ENCODE peak calls at places on chromosomes 6 and 20, in nine cellular contexts. M, I, X, K, N, T, V, E and Y are unnamed samples.

GRCh38 chr6:36758516-36759176 is 61.0 kb downstream of the RAB44 start:
- DNase-seq in E (no peak), X (no peak), M (no peak), T (no peak), I (no peak), N (no peak), K (no peak), V (no peak), Y (no peak)

GRCh38 chr20:16530201-16530681 is 43.0 kb downstream of the KIF16B start:
- DNase-seq in K (no peak), T (no peak), V (no peak), I (no peak), N (peak; percentile 41), M (no peak), X (no peak), E (no peak), Y (no peak)

GRCh38 chr6:138971601-138972000 is 16.5 kb downstream of the REPS1 start:
- DNase-seq in V (no peak), N (no peak), I (no peak), X (no peak), M (no peak), T (no peak), K (peak; percentile 85), E (no peak), Y (no peak)

GRCh38 chr6:41494212-41495115 is 51.7 kb upstream of the FOXP4 start:
- DNase-seq in E (no peak), X (no peak), I (no peak), N (no peak), V (no peak), M (no peak), K (no peak), T (no peak), Y (no peak)

GRCh38 chr6:26553739-26554668 is 15.8 kb downstream of the HMGN4 start:
- DNase-seq in M (peak; percentile 94), E (peak; percentile 83), V (peak; percentile 52), N (peak; percentile 94), X (peak; percentile 89), I (peak; percentile 79), K (peak; percentile 73), T (peak; percentile 80), Y (peak; percentile 71)

GRCh38 chr20:33789109-33789857 is 21.9 kb upstream of the CHMP4B start:
- DNase-seq in I (peak; percentile 28), V (no peak), M (no peak), T (no peak), X (no peak), E (no peak), K (no peak), N (peak; percentile 54), Y (no peak)

GRCh38 chr6:32933661-32934085 is 7.2 kb downstream of the HLA-DMB start:
- DNase-seq in V (peak; percentile 59), I (peak; percentile 66), T (peak; percentile 86), M (peak; percentile 94), E (peak; percentile 67), X (peak; percentile 80), N (peak; percentile 81), K (peak; percentile 83), Y (peak; percentile 81)

GRCh38 chr20:36408219-36408618 is 102.1 kb downstream of the DLGAP4 start:
- DNase-seq in V (no peak), T (no peak), E (no peak), X (no peak), K (peak; percentile 22), N (no peak), I (no peak), M (peak; percentile 92), Y (no peak)

GRCh38 chr6:116513224-116513875 is 1.9 kb downstream of the CALHM5 start:
- DNase-seq in N (no peak), E (no peak), V (no peak), M (no peak), X (no peak), T (no peak), K (no peak), I (no peak), Y (no peak)

GRCh38 chr6:31368461-31368860 is 11.5 kb upstream of the HLA-B start:
- DNase-seq in E (no peak), N (no peak), I (no peak), M (no peak), K (no peak), V (no peak), X (no peak), T (no peak), Y (no peak)

GRCh38 chr6:105051941-105052471 is 95.1 kb downstream of the LIN28B start:
- DNase-seq in T (no peak), I (no peak), N (no peak), E (no peak), M (no peak), K (no peak), X (no peak), V (no peak), Y (no peak)

GRCh38 chr20:36093025-36093803 is 61.3 kb upstream of the EPB41L1 start:
- DNase-seq in T (peak; percentile 79), K (no peak), X (peak; percentile 46), M (peak; percentile 91), E (peak; percentile 34), I (peak; percentile 33), N (peak; percentile 30), V (peak; percentile 8), Y (peak; percentile 19)

GRCh38 chr20:40786336-40786735 is 97.3 kb upstream of the MAFB start:
- DNase-seq in X (no peak), M (peak; percentile 70), T (no peak), N (no peak), I (no peak), K (no peak), V (no peak), E (no peak), Y (no peak)

GRCh38 chr6:3398165-3398562 is 58.7 kb downstream of the SLC22A23 start:
- DNase-seq in V (no peak), K (no peak), X (no peak), T (no peak), N (no peak), M (no peak), I (peak; percentile 27), E (no peak), Y (no peak)

GRCh38 chr20:63809856-63810255 is 21.2 kb downstream of the ZBTB46 start:
- DNase-seq in M (no peak), N (no peak), K (no peak), E (no peak), X (no peak), V (no peak), T (no peak), I (no peak), Y (no peak)

GRCh38 chr6:56868687-56869086 is 86.2 kb upstream of the BEND6 start:
- DNase-seq in K (no peak), V (no peak), X (no peak), M (no peak), I (no peak), T (no peak), N (peak; percentile 31), E (no peak), Y (no peak)

GRCh38 chr6:169807699-169808607 is 56.5 kb downstream of the ERMARD start:
- DNase-seq in X (peak; percentile 14), I (no peak), M (peak; percentile 77), N (no peak), T (peak; percentile 40), K (no peak), V (no peak), E (no peak), Y (no peak)

GRCh38 chr6:125791151-125791819 is 525 bp downstream of the NCOA7 start:
- DNase-seq in K (peak; percentile 86), M (no peak), N (peak; percentile 51), T (peak; percentile 76), X (peak; percentile 68), V (no peak), I (peak; percentile 18), E (peak; percentile 65), Y (no peak)

GRCh38 chr6:167501831-167502385 is 177.0 kb downstream of the TTLL2 start:
- DNase-seq in T (no peak), I (no peak), K (no peak), E (no peak), M (no peak), X (no peak), V (no peak), N (no peak), Y (no peak)

GRCh38 chr6:35601331-35602132 is 87.2 kb downstream of the FKBP5 start:
- DNase-seq in N (peak; percentile 72), V (peak; percentile 55), E (peak; percentile 91), I (peak; percentile 62), X (peak; percentile 82), K (peak; percentile 88), M (no peak), T (peak; percentile 75), Y (peak; percentile 33)

GRCh38 chr6:44788387-44788981 is 401.0 kb downstream of the CDC5L start:
- DNase-seq in N (no peak), V (no peak), T (no peak), E (no peak), X (no peak), I (no peak), M (no peak), K (no peak), Y (no peak)